ENCODE peak calls at places on chromosomes 4 and X, in eight cellular contexts. Z is hepatocyte, P is GM23338, J is choroid plexus epithelial cell, V is WTC11, A is endodermal cell, E is suprapubic skin, T is astrocyte of the spinal cord. U is an unnamed sample.

GRCh38 chr4:185742766-185743165 is 69.2 kb downstream of the SORBS2 start:
- DNase-seq in Z (no peak), P (no peak), J (peak), V (no peak), A (no peak), E (no peak), T (peak), U (no peak)

GRCh38 chrX:39475372-39475771 is 622.4 kb downstream of the BCOR start:
- DNase-seq in Z (no peak), P (no peak), J (no peak), V (no peak), A (peak), E (no peak), T (no peak), U (no peak)

GRCh38 chr4:168632246-168632832 is 135.5 kb downstream of the PALLD start:
- DNase-seq in Z (no peak), P (peak), J (no peak), V (no peak), A (peak), E (no peak), T (no peak), U (no peak)

GRCh38 chrX:97846228-97846627 is 962.5 kb downstream of the RPA4 start:
- DNase-seq in Z (no peak), P (no peak), J (no peak), V (no peak), A (no peak), E (no peak), T (no peak), U (no peak)

GRCh38 chr4:10020871-10021676 is at the start of gene SLC2A9:
- DNase-seq in Z (no peak), P (no peak), J (peak), V (no peak), A (peak), E (no peak), T (no peak), U (peak)

GRCh38 chr4:3047464-3048286 is 26.7 kb downstream of the HTT-AS start:
- DNase-seq in Z (peak), P (peak), J (peak), V (peak), A (peak), E (no peak), T (peak), U (peak)

GRCh38 chrX:30935985-30936384 is 46.9 kb upstream of the TAB3 start:
- DNase-seq in Z (peak), P (peak), J (peak), V (peak), A (peak), E (no peak), T (peak), U (peak)

GRCh38 chr4:55396305-55397023 is 707 bp downstream of the TMEM165 start:
- DNase-seq in Z (peak), P (peak), J (peak), V (peak), A (peak), E (peak), T (peak), U (peak)

GRCh38 chr4:76373919-76374552 is 46.9 kb downstream of the CCDC158 start:
- DNase-seq in Z (no peak), P (no peak), J (peak), V (no peak), A (no peak), E (no peak), T (peak), U (peak)

GRCh38 chr4:15233626-15234025 is 194.2 kb upstream of the C1QTNF7 start:
- DNase-seq in Z (no peak), P (no peak), J (peak), V (no peak), A (no peak), E (no peak), T (no peak), U (no peak)

GRCh38 chrX:132480581-132481203 is 8.1 kb downstream of the MBNL3 start:
- DNase-seq in Z (peak), P (no peak), J (peak), V (no peak), A (no peak), E (peak), T (peak), U (peak)

GRCh38 chr4:29081230-29081955 is 1638.8 kb upstream of the PCDH7 start:
- DNase-seq in Z (peak), P (peak), J (peak), V (no peak), A (no peak), E (no peak), T (peak), U (peak)

GRCh38 chr4:3372933-3373465 is 68.8 kb upstream of the HGFAC start:
- DNase-seq in Z (peak), P (no peak), J (no peak), V (no peak), A (no peak), E (no peak), T (peak), U (no peak)

GRCh38 chr4:94548571-94548970 is 96.8 kb downstream of the PDLIM5 start:
- DNase-seq in Z (peak), P (peak), J (peak), V (no peak), A (no peak), E (no peak), T (peak), U (peak)

GRCh38 chr4:173494013-173494970 is 35.7 kb downstream of the HAND2 start:
- DNase-seq in Z (peak), P (peak), J (peak), V (peak), A (peak), E (no peak), T (peak), U (peak)

DNA sequence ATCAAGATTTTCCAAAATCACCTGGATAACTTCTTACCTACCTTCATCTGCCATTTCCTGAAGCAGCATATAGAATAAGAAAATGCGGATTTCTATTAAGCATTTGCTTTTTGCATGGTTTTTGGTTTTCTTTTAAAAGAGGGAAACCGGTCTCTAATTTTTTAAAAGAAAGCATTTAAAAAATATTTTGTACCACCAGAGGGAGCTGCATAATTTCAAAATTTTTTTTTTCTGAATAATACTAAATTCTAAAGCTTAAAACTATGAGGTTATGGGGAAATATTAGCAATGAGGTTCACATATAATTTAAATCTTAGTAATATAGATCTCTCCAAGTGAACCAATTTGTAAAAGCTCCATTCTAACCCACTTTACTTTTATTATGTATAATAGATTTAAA is 137.7 kb upstream of the TENT5D start:
- DNase-seq in Z (no peak), P (no peak), J (no peak), V (no peak), A (no peak), E (no peak), T (peak), U (no peak)
- TF ChIP-seq CTCF in Z (peak), P (peak), J (no peak), V (no peak), A (peak), E (no peak), T (peak), U (no peak)

GRCh38 chr4:73193155-73193554 is 65.4 kb downstream of the ANKRD17 start:
- DNase-seq in Z (no peak), P (no peak), J (no peak), V (no peak), A (no peak), E (no peak), T (no peak), U (no peak)
- TF ChIP-seq CTCF in Z (no peak), P (no peak), J (no peak), V (no peak), A (no peak), E (no peak), T (no peak), U (no peak)

DNA sequence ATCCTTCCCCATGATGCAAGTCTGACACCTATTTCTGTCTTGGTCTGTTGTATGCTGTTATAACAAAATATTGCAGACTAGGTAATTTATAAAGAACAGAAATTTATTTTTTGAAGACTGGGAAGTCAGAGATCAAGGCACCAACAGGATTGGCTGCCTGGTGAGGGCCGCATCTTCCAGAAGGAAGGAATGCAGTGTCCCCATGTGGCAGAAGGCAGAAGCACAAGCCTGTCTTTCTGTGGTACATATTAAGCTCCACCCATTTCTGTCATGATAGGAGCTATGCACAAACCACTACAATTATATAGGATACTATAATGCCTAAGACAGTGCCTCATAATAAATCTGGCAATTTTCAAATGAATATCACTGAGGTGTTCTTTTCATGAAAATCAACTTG is 502.3 kb upstream of the DIAPH2 start:
- DNase-seq in Z (peak), P (peak), J (peak), V (peak), A (peak), E (no peak), T (peak), U (peak)
- TF ChIP-seq CTCF in Z (peak), P (peak), J (peak), V (peak), A (peak), E (no peak), T (peak), U (peak)

DNA sequence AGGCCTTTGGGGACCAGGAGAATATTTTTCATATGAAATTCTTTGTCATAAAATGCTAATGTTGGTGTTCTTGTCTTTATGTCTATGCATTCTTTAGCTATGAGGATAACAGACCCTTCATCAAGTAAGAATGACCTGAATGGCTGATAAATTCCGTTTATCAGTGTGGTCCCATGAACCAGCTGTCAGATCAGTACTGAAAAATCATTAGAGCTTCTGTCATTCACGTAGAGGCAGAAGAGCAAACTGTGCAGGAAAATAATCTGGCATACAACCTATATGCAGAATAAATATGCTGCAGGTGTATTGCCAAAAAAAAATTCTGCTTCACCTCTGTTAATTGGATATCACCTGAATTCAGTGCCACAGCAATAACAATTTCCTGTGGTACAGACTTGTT is 828.6 kb downstream of the ADGRL3 start:
- DNase-seq in Z (no peak), P (no peak), J (no peak), V (no peak), A (no peak), E (no peak), T (no peak), U (no peak)
- TF ChIP-seq CTCF in Z (no peak), P (no peak), J (no peak), V (no peak), A (no peak), E (no peak), T (no peak), U (no peak)

GRCh38 chr4:6639137-6639680 is 1.3 kb upstream of the MRFAP1 start:
- DNase-seq in Z (no peak), P (no peak), J (no peak), V (no peak), A (no peak), E (no peak), T (no peak), U (no peak)

GRCh38 chr4:6627832-6628231 is 12.7 kb upstream of the MRFAP1 start:
- DNase-seq in Z (no peak), P (no peak), J (no peak), V (no peak), A (no peak), E (no peak), T (no peak), U (no peak)

GRCh38 chr4:6632125-6632524 is 8.4 kb upstream of the MRFAP1 start:
- DNase-seq in Z (no peak), P (no peak), J (no peak), V (no peak), A (no peak), E (no peak), T (no peak), U (no peak)

GRCh38 chr4:6634746-6635145 is 5.7 kb upstream of the MRFAP1 start:
- DNase-seq in Z (no peak), P (no peak), J (no peak), V (no peak), A (no peak), E (no peak), T (no peak), U (no peak)

DNA sequence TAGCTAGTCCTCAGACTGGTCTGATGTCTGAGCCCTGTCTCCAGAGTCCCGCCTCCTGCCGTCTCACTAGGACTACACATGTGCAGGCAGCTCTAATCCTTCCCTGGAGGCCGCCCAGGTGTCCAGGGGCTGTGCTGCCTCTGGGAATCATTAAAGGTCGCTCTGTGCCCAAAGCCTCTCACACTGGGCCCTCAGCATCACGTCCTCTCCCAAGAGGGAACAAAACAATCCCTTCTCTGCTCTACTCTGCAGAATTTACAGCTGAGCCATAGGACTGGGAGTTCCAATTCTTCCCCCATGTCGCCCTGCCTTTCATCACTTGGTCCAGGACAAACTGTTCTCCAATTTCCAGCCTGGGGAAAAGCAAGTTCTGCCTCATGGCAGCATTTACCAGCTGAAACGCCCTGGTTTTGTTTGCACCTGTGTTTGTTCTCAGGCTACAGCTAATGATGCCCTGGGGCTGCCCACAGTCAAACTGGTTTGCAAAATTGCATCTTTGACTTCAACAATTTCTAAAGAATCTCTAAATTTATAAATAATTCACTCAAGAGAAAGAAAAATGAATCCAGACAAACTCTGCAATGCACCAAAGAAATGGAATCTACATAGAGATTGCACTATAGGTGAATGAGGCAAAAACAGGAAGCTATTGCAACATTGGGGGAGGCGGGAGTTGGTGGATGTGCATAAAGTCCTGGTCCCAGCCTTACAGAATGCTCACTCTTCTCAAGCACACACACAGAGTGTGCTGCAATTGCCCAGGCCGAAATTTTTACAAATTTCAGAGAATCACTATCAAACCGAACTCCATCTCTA is 7.2 kb upstream of the MRFAP1 start:
- DNase-seq in Z (no peak), P (peak), J (peak), V (no peak), A (no peak), E (no peak), T (no peak), U (peak)
- TF ChIP-seq CTCF in Z (no peak), P (no peak), J (no peak), V (no peak), A (no peak), E (no peak), T (no peak), U (no peak)

GRCh38 chrX:47229427-47229826 is 3.4 kb upstream of the USP11 start:
- DNase-seq in Z (no peak), P (no peak), J (no peak), V (no peak), A (no peak), E (peak), T (no peak), U (no peak)
- TF ChIP-seq CTCF in Z (no peak), P (no peak), J (no peak), V (no peak), A (no peak), E (no peak), T (no peak), U (no peak)

GRCh38 chr4:77385124-77385969 is 220.3 kb upstream of the CXCL13 start:
- DNase-seq in Z (peak), P (peak), J (peak), V (peak), A (peak), E (peak), T (peak), U (peak)
- TF ChIP-seq CTCF in Z (peak), P (peak), J (peak), V (peak), A (peak), E (peak), T (peak), U (peak)

GRCh38 chr4:80254114-80254513 is 12.3 kb upstream of the FGF5 start:
- DNase-seq in Z (no peak), P (no peak), J (no peak), V (no peak), A (no peak), E (no peak), T (no peak), U (no peak)

GRCh38 chr4:80253510-80253909 is 13.0 kb upstream of the FGF5 start:
- DNase-seq in Z (no peak), P (no peak), J (no peak), V (no peak), A (peak), E (no peak), T (no peak), U (no peak)

GRCh38 chr4:80255374-80256095 is 10.9 kb upstream of the FGF5 start:
- DNase-seq in Z (no peak), P (no peak), J (no peak), V (no peak), A (no peak), E (no peak), T (peak), U (no peak)

GRCh38 chr4:80252427-80252826 is 14.0 kb upstream of the FGF5 start:
- DNase-seq in Z (no peak), P (no peak), J (no peak), V (no peak), A (no peak), E (no peak), T (no peak), U (no peak)

GRCh38 chr4:80252953-80253352 is 13.5 kb upstream of the FGF5 start:
- DNase-seq in Z (no peak), P (no peak), J (no peak), V (no peak), A (no peak), E (no peak), T (no peak), U (no peak)
- TF ChIP-seq CTCF in Z (no peak), P (no peak), J (no peak), V (no peak), A (no peak), E (no peak), T (no peak), U (no peak)